ENCODE peak calls at places on chromosomes 1 and 21, in ten cellular contexts. C is mesenchymal stem cell, P is uterus, Q is astrocyte of the spinal cord, M is cardiac fibroblast, J is lung, I is PC-9, E is lower leg skin, N is mucosa of descending colon, T is HCT116. B is an unnamed sample.

GRCh38 chr1:67747667-67748066 is 62.7 kb downstream of the GADD45A start:
- DNase-seq in C (no peak), P (no peak), Q (peak; percentile 45), M (peak; percentile 80), J (no peak), I (no peak), E (no peak), N (no peak), T (no peak), B (no peak)

GRCh38 chr1:201269241-201269640 is 14.1 kb upstream of the PKP1 start:
- DNase-seq in C (no peak), P (no peak), Q (no peak), M (no peak), J (no peak), I (no peak), E (peak; percentile 37), N (no peak), T (no peak), B (no peak)

GRCh38 chr1:180507826-180508724 is 5.7 kb upstream of the ACBD6 start:
- DNase-seq in C (peak; percentile 83), P (no peak), Q (peak; percentile 52), M (peak; percentile 67), J (no peak), I (peak; percentile 49), E (no peak), N (no peak), T (no peak), B (peak; percentile 53)

GRCh38 chr1:26965213-26965612 is 4.9 kb upstream of the KDF1 start:
- DNase-seq in C (no peak), P (no peak), Q (no peak), M (no peak), J (no peak), I (no peak), E (no peak), N (no peak), T (no peak), B (no peak)

GRCh38 chr21:38384675-38385074 is 113.6 kb downstream of the ERG start:
- DNase-seq in C (no peak), P (no peak), Q (no peak), M (no peak), J (no peak), I (no peak), E (no peak), N (no peak), T (no peak), B (no peak)

GRCh38 chr21:32330784-32331311 is 32.2 kb downstream of the MRAP start:
- DNase-seq in C (no peak), P (no peak), Q (no peak), M (no peak), J (no peak), I (no peak), E (peak; percentile 37), N (no peak), T (no peak), B (no peak)

GRCh38 chr1:89563957-89564604 is 39.5 kb downstream of the LRRC8B start:
- DNase-seq in C (no peak), P (no peak), Q (no peak), M (no peak), J (no peak), I (no peak), E (no peak), N (no peak), T (no peak), B (no peak)

GRCh38 chr1:13807213-13807612 is 107.2 kb downstream of the PRDM2 start:
- DNase-seq in C (peak; percentile 31), P (no peak), Q (no peak), M (peak; percentile 27), J (no peak), I (no peak), E (no peak), N (peak; percentile 51), T (peak; percentile 12), B (peak; percentile 17)

DNA sequence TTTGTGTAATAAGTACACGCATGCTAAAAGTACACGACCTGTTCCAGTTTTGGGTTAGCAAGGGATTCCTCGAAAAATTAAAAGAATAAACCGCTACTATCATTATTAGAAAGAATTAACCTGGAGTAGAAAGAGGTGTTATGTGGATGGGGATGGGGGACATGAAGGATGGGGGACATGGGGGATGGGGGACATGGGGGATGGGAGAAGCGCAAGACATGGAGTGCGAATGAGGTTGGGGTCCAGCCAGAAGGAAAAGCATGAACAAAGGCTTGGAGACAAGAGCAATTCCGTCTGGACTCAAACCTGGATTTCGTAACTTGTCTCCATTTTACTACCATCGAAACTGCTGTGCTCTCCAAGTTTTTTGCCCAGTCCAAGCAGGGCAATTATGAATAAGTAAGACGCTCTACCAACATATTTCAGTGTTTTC is 591 bp upstream of the KDM1A start:
- DNase-seq in C (no peak), P (peak; percentile 24), Q (no peak), M (no peak), J (no peak), I (no peak), E (no peak), N (no peak), T (no peak), B (no peak)
- H3K4me3 ChIP-seq in C (no peak overlapping the region), P (peak overlapping the region; percentile 73), Q (peak overlapping the region; percentile 95), M (peak overlapping the region; percentile 88), J (peak overlapping the region; percentile 24), I (peak overlapping the region; percentile 86), E (peak overlapping the region; percentile 85), N (no peak overlapping the region), T (peak overlapping the region; percentile 89), B (peak overlapping the region; percentile 94)

DNA sequence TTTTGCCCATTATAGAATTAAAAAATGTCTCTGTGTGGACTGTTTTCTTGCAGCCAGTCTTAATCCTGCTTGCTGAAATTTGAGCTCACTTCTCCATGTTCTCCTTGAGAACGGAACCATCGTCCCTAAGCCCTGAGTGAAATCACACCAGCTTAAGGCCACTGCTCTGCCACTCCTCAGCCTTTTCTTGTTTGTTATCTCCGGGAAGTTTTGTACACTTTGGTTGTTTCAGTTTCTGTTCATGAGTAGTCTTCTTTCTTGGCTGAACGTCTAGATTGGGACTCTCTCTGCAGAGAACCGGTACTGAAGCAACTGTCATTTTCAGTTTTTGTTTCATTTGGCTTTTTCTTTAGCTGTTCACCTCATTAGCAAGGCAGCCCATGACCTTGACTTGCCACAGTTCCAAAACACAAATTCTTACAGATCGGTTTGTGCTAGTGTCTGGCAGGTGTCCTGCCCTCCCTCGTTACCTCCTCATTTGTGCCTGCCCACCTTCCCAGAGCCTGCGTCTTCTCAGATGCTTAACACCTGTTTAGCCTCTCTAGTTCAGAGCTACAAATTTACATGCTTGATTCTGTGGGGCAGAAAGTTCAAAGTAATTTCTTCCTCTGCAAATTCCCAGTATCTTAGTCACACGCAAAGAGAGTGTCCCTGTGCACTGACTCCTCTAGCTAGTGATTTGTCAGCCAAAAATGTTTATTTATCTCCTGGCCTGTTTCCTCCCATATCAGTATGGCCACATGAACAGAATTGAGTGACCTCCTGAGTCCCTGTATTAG is 12.4 kb downstream of the PSEN2 start:
- DNase-seq in C (peak; percentile 48), P (no peak), Q (no peak), M (peak; percentile 54), J (no peak), I (no peak), E (no peak), N (no peak), T (no peak), B (no peak)
- H3K4me3 ChIP-seq in C (no peak overlapping the region), P (no peak overlapping the region), Q (no peak overlapping the region), M (no peak overlapping the region), J (no peak overlapping the region), I (no peak overlapping the region), E (no peak overlapping the region), N (no peak overlapping the region), T (no peak overlapping the region), B (no peak overlapping the region)

GRCh38 chr1:35033346-35033745 is 1.6 kb upstream of the ZMYM6 start:
- DNase-seq in C (no peak), P (no peak), Q (no peak), M (no peak), J (no peak), I (no peak), E (no peak), N (no peak), T (no peak), B (no peak)

GRCh38 chr1:35030338-35031102 is 1.2 kb downstream of the ZMYM6 start:
- DNase-seq in C (peak; percentile 2), P (no peak), Q (no peak), M (no peak), J (no peak), I (no peak), E (no peak), N (no peak), T (no peak), B (no peak)

GRCh38 chr1:35031103-35031452 is 667 bp downstream of the ZMYM6 start:
- DNase-seq in C (peak; percentile 57), P (peak; percentile 23), Q (peak; percentile 57), M (peak; percentile 61), J (no peak), I (peak; percentile 38), E (peak; percentile 85), N (peak; percentile 53), T (no peak), B (peak; percentile 35)

GRCh38 chr1:35032384-35032739 is 617 bp upstream of the ZMYM6 start:
- DNase-seq in C (no peak), P (no peak), Q (no peak), M (no peak), J (no peak), I (no peak), E (no peak), N (no peak), T (no peak), B (no peak)

DNA sequence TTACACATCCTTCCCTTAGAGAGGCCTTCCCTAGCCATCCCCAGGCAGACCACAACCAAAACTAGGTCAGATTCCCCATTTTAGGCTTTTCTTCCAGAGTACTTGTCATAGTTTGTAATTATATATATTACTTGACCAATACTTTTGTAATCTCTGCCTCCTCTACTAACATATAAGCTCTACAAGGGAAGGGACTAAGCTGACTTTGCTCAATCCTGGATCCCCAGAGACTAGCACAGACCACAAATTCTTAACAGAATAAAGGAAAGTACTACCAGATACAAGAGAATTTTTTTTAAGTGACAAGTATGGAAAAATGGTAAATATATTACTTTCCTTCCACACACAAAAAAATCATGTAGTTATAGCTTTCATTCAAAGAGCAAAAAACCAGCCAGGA is 2.0 kb downstream of the ZMYM6 start:
- DNase-seq in C (peak; percentile 21), P (no peak), Q (no peak), M (peak; percentile 52), J (no peak), I (no peak), E (no peak), N (no peak), T (no peak), B (no peak)
- H3K4me3 ChIP-seq in C (no peak overlapping the region), P (no peak overlapping the region), Q (no peak overlapping the region), M (peak overlapping the region; percentile 94), J (no peak overlapping the region), I (peak overlapping the region; percentile 86), E (no peak overlapping the region), N (no peak overlapping the region), T (peak overlapping the region; percentile 78), B (no peak overlapping the region)

DNA sequence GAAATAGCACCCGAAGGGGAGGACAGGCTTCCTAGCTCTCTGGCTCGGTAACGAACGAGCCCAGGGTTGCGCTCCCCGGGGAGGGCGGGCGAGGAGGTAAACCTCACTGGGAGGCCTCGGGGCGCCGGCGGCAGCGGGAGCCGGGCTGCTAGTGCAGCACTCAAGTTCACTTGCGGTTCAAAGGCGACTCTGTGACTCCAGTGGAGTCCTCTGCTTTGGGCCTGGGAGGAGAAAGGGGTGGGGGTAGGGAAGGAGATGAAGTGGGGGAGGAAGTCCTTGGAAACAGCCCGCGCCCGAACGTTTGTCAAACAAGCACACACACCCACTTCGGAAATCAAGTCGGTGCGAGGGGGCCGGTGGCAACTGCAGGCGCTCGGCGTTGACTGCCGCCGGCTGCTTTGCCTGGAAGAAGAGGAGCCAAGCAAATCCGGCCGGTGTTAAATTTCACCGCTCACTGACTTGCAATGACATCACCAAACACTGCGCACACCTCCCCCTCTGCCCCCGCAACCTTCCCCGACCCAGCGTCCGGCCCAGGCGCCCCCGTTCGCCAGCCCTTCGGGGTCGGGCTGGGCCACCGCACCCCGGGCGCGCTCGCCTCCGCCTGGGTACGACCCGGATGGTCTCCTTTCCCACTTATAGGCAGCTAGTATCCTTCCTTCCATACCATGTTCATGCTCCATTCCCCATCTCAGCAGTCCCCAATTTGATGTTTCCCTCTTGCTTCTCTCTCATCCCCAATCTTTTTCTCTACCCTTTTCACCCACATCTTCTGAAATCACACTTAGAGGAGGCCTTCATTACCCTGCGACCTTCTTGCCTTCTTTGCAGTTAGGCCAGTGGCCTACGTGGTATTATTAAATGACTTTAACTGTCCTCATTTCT is at the start of gene COL24A1:
- DNase-seq in C (peak; percentile 57), P (peak; percentile 22), Q (peak; percentile 70), M (peak; percentile 38), J (peak; percentile 31), I (no peak), E (peak; percentile 84), N (peak; percentile 25), T (no peak), B (no peak)
- H3K4me3 ChIP-seq in C (peak within 1 kb of the TSS; percentile 45), P (peak within 1 kb of the TSS; percentile 26), Q (peak within 1 kb of the TSS; percentile 33), M (peak within 1 kb of the TSS; percentile 43), J (no peak within 1 kb of the TSS), I (no peak within 1 kb of the TSS), E (peak within 1 kb of the TSS; percentile 11), N (no peak within 1 kb of the TSS), T (no peak within 1 kb of the TSS), B (peak within 1 kb of the TSS; percentile 12)

B was measured in MG63.